ENCODE peak calls at places on chromosomes 16 and 17, in five cellular contexts. O is lung microvascular endothelial cell, M is prostate gland, B is ELF-1, E is progenitor cell of endocrine pancreas. W is an unnamed sample.

GRCh38 chr16:55656695-55657092 is 906 bp downstream of the SLC6A2 start:
- DNase-seq in O (no peak), E (no peak), M (no peak), B (peak), W (no peak)

GRCh38 chr17:64982139-64982802 is 63.0 kb upstream of the LRRC37A3 start:
- DNase-seq in M (no peak), B (no peak), O (no peak), E (no peak), W (no peak)

GRCh38 chr16:844638-845348 is 44.3 kb upstream of the GNG13 start:
- DNase-seq in M (no peak), E (no peak), B (no peak), O (no peak), W (no peak)

GRCh38 chr17:57542518-57542917 is 202.6 kb downstream of the CCDC182 start:
- DNase-seq in E (no peak), O (no peak), M (no peak), B (no peak), W (no peak)

GRCh38 chr17:30290696-30291570 is 811 bp downstream of the BLMH start:
- DNase-seq in B (peak), M (peak), E (peak), O (peak), W (peak)

GRCh38 chr16:879986-880385 is 79.5 kb upstream of the GNG13 start:
- DNase-seq in B (no peak), O (no peak), E (no peak), M (no peak), W (no peak)

GRCh38 chr16:84585886-84586285 is 32.0 kb downstream of the COTL1 start:
- DNase-seq in E (no peak), O (no peak), B (peak), M (no peak), W (no peak)

GRCh38 chr17:15171433-15172047 is 93.6 kb downstream of the PMP22 start:
- DNase-seq in M (peak), O (peak), B (peak), E (peak), W (peak)

GRCh38 chr16:21656795-21657768 is 4.7 kb upstream of the IGSF6 start:
- DNase-seq in B (peak), E (no peak), M (no peak), O (peak), W (peak)

GRCh38 chr16:15653227-15653626 is 3.2 kb downstream of the NDE1 start:
- DNase-seq in O (peak), B (peak), E (no peak), M (peak), W (peak)

GRCh38 chr16:57606847-57607501 is 21.5 kb upstream of the ADGRG1 start:
- DNase-seq in M (no peak), B (no peak), O (no peak), E (no peak), W (no peak)

GRCh38 chr17:35912942-35913341 is 17.6 kb downstream of the RDM1 start:
- DNase-seq in O (no peak), B (no peak), M (no peak), E (no peak), W (no peak)

GRCh38 chr16:1313721-1314120 is 4.3 kb downstream of the UBE2I start:
- DNase-seq in E (no peak), B (no peak), O (no peak), M (no peak), W (no peak)

GRCh38 chr17:1256699-1257098 is 13.5 kb upstream of the BHLHA9 start:
- DNase-seq in M (no peak), E (no peak), B (no peak), O (no peak), W (no peak)

GRCh38 chr17:50051082-50051576 is 4.8 kb upstream of the ITGA3 start:
- DNase-seq in B (peak), M (no peak), O (peak), E (no peak), W (peak)

GRCh38 chr17:50129303-50129945 is 536 bp downstream of the SAMD14 start:
- DNase-seq in O (peak), M (no peak), B (peak), E (no peak), W (no peak)

GRCh38 chr16:19589771-19590302 is 34.3 kb downstream of the VPS35L start:
- DNase-seq in B (no peak), O (peak), E (no peak), M (no peak), W (peak)

GRCh38 chr17:47882247-47882646 is 13.8 kb upstream of the SP2 start:
- DNase-seq in M (peak), B (no peak), E (no peak), O (peak), W (peak)

W was measured in endothelial cell of umbilical vein.